ENCODE peak calls at places on chromosomes 16 and 17, in eight cellular contexts. One of them, this sample, is unnamed.

GRCh38 chr17:48715496-48716399 is 6.6 kb downstream of the PRAC1 start:
- DNase-seq in mammary epithelial cell: no peak
- DNase-seq in caudate nucleus: no peak
- DNase-seq in body of pancreas: no peak
- DNase-seq in activated T-cell treated with anti-CD3 and anti-CD28 coated beads for 1 hour: no peak
- DNase-seq in cardiac fibroblast: no peak
- DNase-seq in mesothelial cell of epicardium: no peak
- DNase-seq in nephron progenitor cell: no peak
- DNase-seq in this sample: no peak

GRCh38 chr16:86668136-86668535 is 89.8 kb downstream of the FOXL1 start:
- DNase-seq in activated T-cell treated with anti-CD3 and anti-CD28 coated beads for 1 hour: no peak
- DNase-seq in caudate nucleus: no peak
- DNase-seq in mesothelial cell of epicardium: no peak
- DNase-seq in body of pancreas: no peak
- DNase-seq in mammary epithelial cell: peak; percentile 23
- DNase-seq in cardiac fibroblast: peak; percentile 93
- DNase-seq in nephron progenitor cell: no peak
- DNase-seq in this sample: peak; percentile 59

GRCh38 chr17:34503804-34504203 is 75.6 kb upstream of the TMEM132E start:
- DNase-seq in cardiac fibroblast: peak; percentile 13
- DNase-seq in body of pancreas: peak; percentile 42
- DNase-seq in activated T-cell treated with anti-CD3 and anti-CD28 coated beads for 1 hour: no peak
- DNase-seq in mammary epithelial cell: no peak
- DNase-seq in nephron progenitor cell: no peak
- DNase-seq in mesothelial cell of epicardium: no peak
- DNase-seq in caudate nucleus: no peak
- DNase-seq in this sample: no peak

GRCh38 chr17:45848868-45849535 is 4.3 kb downstream of the SPPL2C start:
- DNase-seq in body of pancreas: no peak
- DNase-seq in activated T-cell treated with anti-CD3 and anti-CD28 coated beads for 1 hour: no peak
- DNase-seq in cardiac fibroblast: no peak
- DNase-seq in caudate nucleus: peak; percentile 66
- DNase-seq in mesothelial cell of epicardium: no peak
- DNase-seq in nephron progenitor cell: no peak
- DNase-seq in mammary epithelial cell: no peak
- DNase-seq in this sample: no peak

GRCh38 chr16:84484579-84485254 is 19.7 kb downstream of the MEAK7 start:
- DNase-seq in activated T-cell treated with anti-CD3 and anti-CD28 coated beads for 1 hour: no peak
- DNase-seq in caudate nucleus: peak; percentile 65
- DNase-seq in cardiac fibroblast: peak; percentile 72
- DNase-seq in nephron progenitor cell: peak; percentile 75
- DNase-seq in body of pancreas: peak; percentile 32
- DNase-seq in mesothelial cell of epicardium: no peak
- DNase-seq in mammary epithelial cell: no peak
- DNase-seq in this sample: peak; percentile 41

GRCh38 chr16:10876799-10877341 is at the start of gene CIITA:
- DNase-seq in mesothelial cell of epicardium: no peak
- DNase-seq in nephron progenitor cell: no peak
- DNase-seq in cardiac fibroblast: peak; percentile 66
- DNase-seq in body of pancreas: peak; percentile 90
- DNase-seq in caudate nucleus: peak; percentile 6
- DNase-seq in activated T-cell treated with anti-CD3 and anti-CD28 coated beads for 1 hour: no peak
- DNase-seq in mammary epithelial cell: peak; percentile 97
- DNase-seq in this sample: peak; percentile 42

GRCh38 chr16:2365895-2366294 is 25.4 kb upstream of the ABCA3 start:
- DNase-seq in body of pancreas: no peak
- DNase-seq in activated T-cell treated with anti-CD3 and anti-CD28 coated beads for 1 hour: no peak
- DNase-seq in caudate nucleus: no peak
- DNase-seq in mammary epithelial cell: peak; percentile 67
- DNase-seq in mesothelial cell of epicardium: no peak
- DNase-seq in nephron progenitor cell: no peak
- DNase-seq in cardiac fibroblast: peak; percentile 83
- DNase-seq in this sample: peak; percentile 28

GRCh38 chr17:2384439-2385127 is 16.3 kb downstream of the MNT start:
- DNase-seq in cardiac fibroblast: no peak
- DNase-seq in mammary epithelial cell: no peak
- DNase-seq in mesothelial cell of epicardium: no peak
- DNase-seq in caudate nucleus: no peak
- DNase-seq in nephron progenitor cell: no peak
- DNase-seq in activated T-cell treated with anti-CD3 and anti-CD28 coated beads for 1 hour: no peak
- DNase-seq in body of pancreas: no peak
- DNase-seq in this sample: no peak

GRCh38 chr16:55853114-55853513 is 20.2 kb upstream of the CES1 start:
- DNase-seq in cardiac fibroblast: peak; percentile 23
- DNase-seq in activated T-cell treated with anti-CD3 and anti-CD28 coated beads for 1 hour: no peak
- DNase-seq in nephron progenitor cell: no peak
- DNase-seq in caudate nucleus: no peak
- DNase-seq in body of pancreas: no peak
- DNase-seq in mammary epithelial cell: peak; percentile 42
- DNase-seq in mesothelial cell of epicardium: no peak
- DNase-seq in this sample: peak; percentile 33

GRCh38 chr16:4327782-4328579 is 12.1 kb downstream of the GLIS2 start:
- DNase-seq in mammary epithelial cell: peak; percentile 40
- DNase-seq in body of pancreas: peak; percentile 89
- DNase-seq in caudate nucleus: peak; percentile 55
- DNase-seq in cardiac fibroblast: peak; percentile 81
- DNase-seq in activated T-cell treated with anti-CD3 and anti-CD28 coated beads for 1 hour: peak; percentile 46
- DNase-seq in mesothelial cell of epicardium: no peak
- DNase-seq in nephron progenitor cell: peak; percentile 79
- DNase-seq in this sample: peak; percentile 70